ENCODE peak calls at places on chromosome 9, in five cellular contexts. One of them, this sample, is unnamed.

GRCh38 chr9:105421154-105421553 is 26.7 kb upstream of the FSD1L start:
- DNase-seq in H1: no peak
- DNase-seq in GM12878: no peak
- DNase-seq in HepG2: no peak
- DNase-seq in K562: no peak
- DNase-seq in this sample: no peak

GRCh38 chr9:137814436-137814835 is 63.1 kb upstream of the CACNA1B start:
- DNase-seq in HepG2: no peak
- DNase-seq in H1: no peak
- DNase-seq in K562: no peak
- DNase-seq in GM12878: no peak
- DNase-seq in this sample: no peak

GRCh38 chr9:100020121-100020780 is 78.5 kb downstream of the ERP44 start:
- DNase-seq in GM12878: no peak
- DNase-seq in HepG2: no peak
- DNase-seq in H1: no peak
- DNase-seq in K562: no peak
- DNase-seq in this sample: no peak

GRCh38 chr9:98796364-98797101 is at the start of gene ANKS6:
- DNase-seq in HepG2: peak; percentile 33
- DNase-seq in H1: no peak
- DNase-seq in K562: peak; percentile 94
- DNase-seq in GM12878: no peak
- DNase-seq in this sample: peak; percentile 87

GRCh38 chr9:16728128-16728505 is 142.4 kb downstream of the BNC2 start:
- DNase-seq in K562: no peak
- DNase-seq in H1: no peak
- DNase-seq in HepG2: no peak
- DNase-seq in GM12878: no peak
- DNase-seq in this sample: no peak

GRCh38 chr9:123420560-123421210 is 64.7 kb downstream of the CRB2 start:
- DNase-seq in GM12878: no peak
- DNase-seq in K562: no peak
- DNase-seq in H1: no peak
- DNase-seq in HepG2: no peak
- DNase-seq in this sample: no peak

GRCh38 chr9:98010450-98010849 is 27.3 kb downstream of the ANP32B start:
- DNase-seq in H1: no peak
- DNase-seq in GM12878: no peak
- DNase-seq in HepG2: no peak
- DNase-seq in K562: peak; percentile 38
- DNase-seq in this sample: no peak

GRCh38 chr9:125648294-125648693 is 58.7 kb downstream of the MAPKAP1 start:
- DNase-seq in GM12878: no peak
- DNase-seq in K562: no peak
- DNase-seq in HepG2: no peak
- DNase-seq in H1: no peak
- DNase-seq in this sample: no peak

GRCh38 chr9:112914524-112914923 is 23.8 kb upstream of the SLC46A2 start:
- DNase-seq in K562: no peak
- DNase-seq in H1: no peak
- DNase-seq in HepG2: no peak
- DNase-seq in GM12878: no peak
- DNase-seq in this sample: no peak

DNA sequence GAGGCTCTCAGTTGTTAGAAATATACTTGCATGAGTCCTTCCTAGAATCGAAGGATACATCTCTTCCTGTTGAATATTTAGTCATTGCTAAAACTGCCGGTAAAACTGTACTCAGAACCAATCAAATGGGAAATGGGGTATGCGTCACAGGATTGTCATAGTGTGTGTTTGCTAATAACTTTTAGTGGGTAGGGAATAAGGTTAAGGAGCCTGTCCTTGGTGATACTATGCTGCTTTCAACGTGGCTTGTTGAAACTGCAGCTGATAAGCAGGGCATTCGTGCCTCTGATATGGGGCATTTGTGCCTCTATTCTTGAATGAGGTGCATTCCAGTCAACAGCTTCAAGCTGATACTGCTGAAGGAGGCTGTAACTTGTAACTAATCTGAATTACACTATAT is 26.6 kb downstream of the HABP4 start:
- DNase-seq in HepG2: no peak
- DNase-seq in GM12878: no peak
- DNase-seq in H1: no peak
- DNase-seq in K562: no peak
- DNase-seq in this sample: no peak
- TF ChIP-seq HDAC2 in HepG2: no peak
- TF ChIP-seq HDAC2 in GM12878: no peak
- TF ChIP-seq HDAC2 in H1: no peak
- TF ChIP-seq HDAC2 in K562: no peak
- TF ChIP-seq HDAC2 in this sample: no peak

GRCh38 chr9:77176686-77177142 is 620 bp upstream of the VPS13A start:
- DNase-seq in K562: no peak
- DNase-seq in H1: no peak
- DNase-seq in GM12878: no peak
- DNase-seq in HepG2: no peak
- DNase-seq in this sample: no peak

GRCh38 chr9:77176106-77176505 is 1.2 kb upstream of the VPS13A start:
- DNase-seq in K562: no peak
- DNase-seq in GM12878: no peak
- DNase-seq in HepG2: no peak
- DNase-seq in H1: no peak
- DNase-seq in this sample: no peak

GRCh38 chr9:77180056-77180455 is 2.7 kb downstream of the VPS13A start:
- DNase-seq in HepG2: no peak
- DNase-seq in H1: no peak
- DNase-seq in K562: no peak
- DNase-seq in GM12878: no peak
- DNase-seq in this sample: no peak

GRCh38 chr9:77177143-77177893 is at the start of gene VPS13A:
- DNase-seq in H1: peak; percentile 92
- DNase-seq in GM12878: peak; percentile 69
- DNase-seq in K562: peak; percentile 86
- DNase-seq in HepG2: peak; percentile 84
- DNase-seq in this sample: peak; percentile 94

GRCh38 chr9:77177894-77178794 is 810 bp downstream of the VPS13A start:
- DNase-seq in H1: no peak
- DNase-seq in HepG2: peak; percentile 9
- DNase-seq in GM12878: no peak
- DNase-seq in K562: peak; percentile 17
- DNase-seq in this sample: peak; percentile 32
- TF ChIP-seq HDAC2 in H1: no peak
- TF ChIP-seq HDAC2 in HepG2: no peak
- TF ChIP-seq HDAC2 in GM12878: no peak
- TF ChIP-seq HDAC2 in K562: no peak
- TF ChIP-seq HDAC2 in this sample: no peak

GRCh38 chr9:136346927-136347465 is 16.5 kb downstream of the DNLZ start:
- DNase-seq in HepG2: no peak
- DNase-seq in H1: no peak
- DNase-seq in GM12878: no peak
- DNase-seq in K562: no peak
- DNase-seq in this sample: no peak
- TF ChIP-seq HDAC2 in HepG2: no peak
- TF ChIP-seq HDAC2 in H1: no peak
- TF ChIP-seq HDAC2 in GM12878: no peak
- TF ChIP-seq HDAC2 in K562: no peak
- TF ChIP-seq HDAC2 in this sample: no peak

GRCh38 chr9:136193891-136194279 is 11.0 kb downstream of the LHX3 start:
- DNase-seq in K562: no peak
- DNase-seq in GM12878: no peak
- DNase-seq in HepG2: no peak
- DNase-seq in H1: no peak
- DNase-seq in this sample: no peak

GRCh38 chr9:136191549-136192286 is 13.2 kb downstream of the LHX3 start:
- DNase-seq in GM12878: no peak
- DNase-seq in H1: no peak
- DNase-seq in K562: peak; percentile 53
- DNase-seq in HepG2: no peak
- DNase-seq in this sample: no peak

GRCh38 chr9:136192289-136193126 is 12.4 kb downstream of the LHX3 start:
- DNase-seq in K562: no peak
- DNase-seq in HepG2: no peak
- DNase-seq in GM12878: no peak
- DNase-seq in H1: no peak
- DNase-seq in this sample: no peak

GRCh38 chr9:136194540-136194939 is 10.4 kb downstream of the LHX3 start:
- DNase-seq in H1: no peak
- DNase-seq in HepG2: no peak
- DNase-seq in K562: no peak
- DNase-seq in GM12878: no peak
- DNase-seq in this sample: peak; percentile 36

GRCh38 chr9:136193127-136193890 is 11.6 kb downstream of the LHX3 start:
- DNase-seq in H1: no peak
- DNase-seq in GM12878: no peak
- DNase-seq in K562: peak; percentile 63
- DNase-seq in HepG2: no peak
- DNase-seq in this sample: no peak
- TF ChIP-seq HDAC2 in H1: no peak
- TF ChIP-seq HDAC2 in GM12878: no peak
- TF ChIP-seq HDAC2 in K562: no peak
- TF ChIP-seq HDAC2 in HepG2: no peak
- TF ChIP-seq HDAC2 in this sample: no peak

GRCh38 chr9:121736964-121737462 is 85.6 kb downstream of the DAB2IP start:
- DNase-seq in K562: peak; percentile 84
- DNase-seq in H1: no peak
- DNase-seq in GM12878: no peak
- DNase-seq in HepG2: peak; percentile 78
- DNase-seq in this sample: peak; percentile 30
- TF ChIP-seq HDAC2 in K562: no peak
- TF ChIP-seq HDAC2 in H1: no peak
- TF ChIP-seq HDAC2 in GM12878: no peak
- TF ChIP-seq HDAC2 in HepG2: peak; percentile 35
- TF ChIP-seq HDAC2 in this sample: no peak

DNA sequence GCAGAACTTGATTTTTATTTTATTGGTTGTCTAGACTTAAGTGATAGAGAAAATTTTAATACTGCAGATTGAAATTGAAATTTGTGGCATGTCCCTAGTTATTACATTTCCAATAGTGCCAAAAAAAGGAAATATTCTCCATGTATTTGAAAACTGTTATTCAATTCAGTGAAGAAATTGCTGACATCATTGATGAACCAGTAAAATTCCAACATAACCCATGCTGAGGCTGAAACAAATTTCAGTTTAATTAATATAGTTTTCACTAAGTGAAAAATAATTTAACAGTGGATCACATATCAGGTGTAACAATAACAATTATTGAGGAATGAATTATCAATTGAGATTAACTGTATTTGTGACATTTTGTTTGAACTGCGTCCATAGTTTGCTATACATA is 38.7 kb downstream of the LURAP1L start:
- DNase-seq in H1: no peak
- DNase-seq in K562: no peak
- DNase-seq in GM12878: no peak
- DNase-seq in HepG2: no peak
- DNase-seq in this sample: no peak
- TF ChIP-seq HDAC2 in H1: no peak
- TF ChIP-seq HDAC2 in K562: no peak
- TF ChIP-seq HDAC2 in GM12878: no peak
- TF ChIP-seq HDAC2 in HepG2: no peak
- TF ChIP-seq HDAC2 in this sample: no peak

DNA sequence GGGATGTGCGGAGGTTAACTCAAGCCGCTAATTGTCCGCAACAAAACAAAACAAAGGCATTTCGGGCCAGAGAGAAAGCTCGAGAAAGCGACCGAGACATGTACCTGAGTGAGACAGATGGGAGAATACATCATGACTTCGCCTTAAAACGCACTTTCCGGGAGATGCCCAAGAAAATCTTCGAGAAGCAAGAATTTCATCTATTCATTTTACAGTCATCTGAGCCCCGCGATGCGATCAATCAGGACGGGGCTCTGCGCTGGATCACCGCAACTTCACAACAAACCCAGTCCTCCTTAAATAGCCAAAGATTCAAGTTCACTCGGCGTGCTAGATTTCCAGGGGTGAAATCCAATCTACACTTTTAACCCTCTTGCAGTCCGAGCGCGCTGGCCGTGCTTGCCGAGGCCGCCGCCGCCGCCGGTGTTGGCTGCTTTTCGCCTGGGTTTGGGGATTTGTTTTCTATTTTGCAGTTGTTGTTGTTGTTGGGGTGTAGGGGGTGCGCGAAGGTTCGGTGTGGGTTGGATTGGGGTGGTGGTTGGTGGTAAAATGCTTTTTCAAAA is 482 bp downstream of the NFIB start:
- DNase-seq in H1: no peak
- DNase-seq in K562: no peak
- DNase-seq in HepG2: no peak
- DNase-seq in GM12878: no peak
- DNase-seq in this sample: no peak
- TF ChIP-seq HDAC2 in H1: peak; percentile 92
- TF ChIP-seq HDAC2 in K562: no peak
- TF ChIP-seq HDAC2 in HepG2: no peak
- TF ChIP-seq HDAC2 in GM12878: no peak
- TF ChIP-seq HDAC2 in this sample: no peak

This sample was measured in A549.